ENCODE peak calls at places on chromosomes 5 and 9, in seven cellular contexts. C is Calu3, K is GM12865, O is coronary artery, H is heart left ventricle, I is SK-N-SH, D is AG09309. X is an unnamed sample.

GRCh38 chr5:151383011-151383410 is 35.7 kb upstream of the SLC36A2 start:
- DNase-seq in C (no peak), K (no peak), O (no peak), H (no peak), I (no peak), D (no peak), X (no peak)

GRCh38 chr5:180598797-180599589 is 7.7 kb upstream of the SCGB3A1 start:
- DNase-seq in C (no peak), K (no peak), O (peak), H (no peak), I (peak), D (no peak), X (no peak)

GRCh38 chr5:150034677-150035076 is 34.1 kb downstream of the HMGXB3 start:
- DNase-seq in C (no peak), K (no peak), O (no peak), H (no peak), I (no peak), D (peak), X (no peak)

GRCh38 chr5:36734422-36734821 is 128.0 kb downstream of the SLC1A3 start:
- DNase-seq in C (peak), K (peak), O (no peak), H (no peak), I (peak), D (no peak), X (no peak)

GRCh38 chr9:90921104-90921503 is 119.5 kb downstream of the SYK start:
- DNase-seq in C (peak), K (no peak), O (peak), H (peak), I (peak), D (no peak), X (no peak)

GRCh38 chr5:1186351-1187233 is 14.8 kb upstream of the SLC6A19 start:
- DNase-seq in C (no peak), K (no peak), O (no peak), H (peak), I (no peak), D (no peak), X (no peak)

GRCh38 chr9:21110708-21111576 is 30.7 kb downstream of the IFNW1 start:
- DNase-seq in C (peak), K (peak), O (no peak), H (no peak), I (peak), D (peak), X (peak)

GRCh38 chr5:137995747-137996123 is 37.1 kb downstream of the FAM13B start:
- DNase-seq in C (no peak), K (no peak), O (no peak), H (no peak), I (no peak), D (no peak), X (peak)

GRCh38 chr9:81829201-81829882 is 98.9 kb upstream of the SPATA31D4 start:
- DNase-seq in C (no peak), K (no peak), O (no peak), H (no peak), I (no peak), D (no peak), X (no peak)

GRCh38 chr5:130077007-130077406 is 172.7 kb downstream of the CHSY3 start:
- DNase-seq in C (no peak), K (no peak), O (no peak), H (no peak), I (no peak), D (no peak), X (no peak)

GRCh38 chr5:157308826-157309465 is 43.0 kb downstream of the CYFIP2 start:
- DNase-seq in C (no peak), K (peak), O (no peak), H (no peak), I (no peak), D (peak), X (peak)

GRCh38 chr9:89941875-89942274 is 337.1 kb downstream of the GADD45G start:
- DNase-seq in C (no peak), K (no peak), O (no peak), H (no peak), I (no peak), D (peak), X (peak)

GRCh38 chr5:147559725-147560124 is 49.9 kb upstream of the DPYSL3 start:
- DNase-seq in C (no peak), K (no peak), O (no peak), H (no peak), I (no peak), D (no peak), X (no peak)

GRCh38 chr5:77882670-77883257 is 106.6 kb upstream of the TBCA start:
- DNase-seq in C (no peak), K (peak), O (no peak), H (no peak), I (no peak), D (peak), X (no peak)

GRCh38 chr5:115657883-115658233 is 32.0 kb upstream of the TMED7 start:
- DNase-seq in C (no peak), K (no peak), O (no peak), H (no peak), I (no peak), D (peak), X (peak)

GRCh38 chr9:73566627-73567026 is 415.0 kb downstream of the ANXA1 start:
- DNase-seq in C (no peak), K (no peak), O (no peak), H (no peak), I (no peak), D (no peak), X (no peak)

GRCh38 chr5:2032432-2032831 is 149.7 kb upstream of the IRX4 start:
- DNase-seq in C (no peak), K (no peak), O (no peak), H (no peak), I (no peak), D (no peak), X (no peak)

GRCh38 chr5:1208743-1209551 is 7.6 kb downstream of the SLC6A19 start:
- DNase-seq in C (peak), K (no peak), O (no peak), H (peak), I (peak), D (no peak), X (no peak)

GRCh38 chr9:61667559-61668121 is 477.8 kb downstream of the SPATA31A7 start:
- DNase-seq in C (no peak), K (no peak), O (peak), H (no peak), I (no peak), D (no peak), X (no peak)

GRCh38 chr5:52948418-52949076 is 40.6 kb upstream of the ITGA2 start:
- DNase-seq in C (peak), K (peak), O (no peak), H (peak), I (peak), D (peak), X (peak)

GRCh38 chr5:137310051-137310730 is 188.9 kb downstream of the SPOCK1 start:
- DNase-seq in C (peak), K (no peak), O (no peak), H (no peak), I (no peak), D (peak), X (peak)

GRCh38 chr5:87195616-87196015 is 72.1 kb upstream of the RASA1 start:
- DNase-seq in C (no peak), K (no peak), O (no peak), H (no peak), I (no peak), D (no peak), X (no peak)

GRCh38 chr9:121895836-121896544 is 197.1 kb downstream of the TTLL11 start:
- DNase-seq in C (no peak), K (no peak), O (no peak), H (peak), I (no peak), D (no peak), X (no peak)

GRCh38 chr9:19087601-19088000 is 15.1 kb downstream of the HAUS6 start:
- DNase-seq in C (peak), K (no peak), O (no peak), H (no peak), I (no peak), D (no peak), X (peak)

GRCh38 chr9:90458485-90458884 is 184.1 kb downstream of the DIRAS2 start:
- DNase-seq in C (peak), K (no peak), O (no peak), H (no peak), I (peak), D (no peak), X (no peak)

GRCh38 chr9:99059074-99059894 is 45.6 kb upstream of the TGFBR1 start:
- DNase-seq in C (no peak), K (peak), O (no peak), H (peak), I (no peak), D (no peak), X (no peak)

DNA sequence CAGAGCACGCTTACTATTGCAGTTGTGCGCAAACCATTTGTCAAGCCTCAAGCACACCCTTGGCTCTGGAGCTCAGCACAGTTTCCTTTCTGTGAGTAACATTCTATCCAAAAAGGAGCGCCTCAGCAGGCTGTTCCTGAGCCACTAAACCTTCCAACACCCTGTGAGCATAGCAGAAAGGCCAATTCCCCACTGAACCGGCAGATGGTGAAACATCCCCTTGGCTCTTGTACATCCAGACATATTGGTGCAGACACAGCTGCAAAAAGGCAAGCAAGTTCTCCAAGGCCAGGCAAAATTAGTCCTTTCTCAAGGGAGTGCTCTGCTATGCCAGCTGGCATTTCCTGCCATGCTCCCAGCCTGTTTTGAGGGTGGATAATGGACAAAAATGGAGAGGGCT is 44.1 kb upstream of the CEMIP2 start:
- DNase-seq in C (no peak), K (no peak), O (peak), H (peak), I (no peak), D (peak), X (no peak)
- TF ChIP-seq CTCF in C (no peak), K (no peak), O (no peak), H (no peak), I (no peak), D (peak), X (no peak)

DNA sequence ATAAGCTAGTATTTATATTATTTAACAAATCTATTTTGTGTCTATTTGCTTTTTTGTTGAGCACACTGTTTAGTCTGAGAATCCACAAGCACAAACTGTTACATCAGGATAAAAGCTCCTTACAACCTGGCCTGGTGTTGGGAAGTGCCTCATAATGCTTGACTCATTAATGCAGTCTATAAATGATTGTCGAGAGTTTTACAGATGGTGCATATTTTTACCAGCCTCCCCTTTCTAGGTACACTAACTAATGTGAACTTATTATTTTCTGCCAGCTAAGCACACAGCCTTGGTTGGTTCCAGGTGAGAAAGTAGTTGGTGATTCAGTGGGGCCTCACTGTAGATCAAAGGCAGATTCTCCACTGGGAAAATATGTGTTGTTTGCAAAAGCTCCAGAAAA is 151.0 kb upstream of the ADAMTS16 start:
- DNase-seq in C (no peak), K (no peak), O (no peak), H (no peak), I (no peak), D (no peak), X (no peak)
- TF ChIP-seq CTCF in C (no peak), K (no peak), O (no peak), H (no peak), I (no peak), D (no peak), X (no peak)

GRCh38 chr5:91109634-91110033 is 273.5 kb downstream of the ARRDC3 start:
- DNase-seq in C (no peak), K (no peak), O (no peak), H (no peak), I (no peak), D (peak), X (no peak)
- TF ChIP-seq CTCF in C (no peak), K (no peak), O (no peak), H (no peak), I (peak), D (peak), X (peak)

GRCh38 chr9:87792831-87793288 is 66.9 kb downstream of the CTSL start:
- DNase-seq in C (peak), K (peak), O (peak), H (peak), I (no peak), D (peak), X (peak)
- TF ChIP-seq CTCF in C (peak), K (no peak), O (no peak), H (no peak), I (peak), D (peak), X (peak)

DNA sequence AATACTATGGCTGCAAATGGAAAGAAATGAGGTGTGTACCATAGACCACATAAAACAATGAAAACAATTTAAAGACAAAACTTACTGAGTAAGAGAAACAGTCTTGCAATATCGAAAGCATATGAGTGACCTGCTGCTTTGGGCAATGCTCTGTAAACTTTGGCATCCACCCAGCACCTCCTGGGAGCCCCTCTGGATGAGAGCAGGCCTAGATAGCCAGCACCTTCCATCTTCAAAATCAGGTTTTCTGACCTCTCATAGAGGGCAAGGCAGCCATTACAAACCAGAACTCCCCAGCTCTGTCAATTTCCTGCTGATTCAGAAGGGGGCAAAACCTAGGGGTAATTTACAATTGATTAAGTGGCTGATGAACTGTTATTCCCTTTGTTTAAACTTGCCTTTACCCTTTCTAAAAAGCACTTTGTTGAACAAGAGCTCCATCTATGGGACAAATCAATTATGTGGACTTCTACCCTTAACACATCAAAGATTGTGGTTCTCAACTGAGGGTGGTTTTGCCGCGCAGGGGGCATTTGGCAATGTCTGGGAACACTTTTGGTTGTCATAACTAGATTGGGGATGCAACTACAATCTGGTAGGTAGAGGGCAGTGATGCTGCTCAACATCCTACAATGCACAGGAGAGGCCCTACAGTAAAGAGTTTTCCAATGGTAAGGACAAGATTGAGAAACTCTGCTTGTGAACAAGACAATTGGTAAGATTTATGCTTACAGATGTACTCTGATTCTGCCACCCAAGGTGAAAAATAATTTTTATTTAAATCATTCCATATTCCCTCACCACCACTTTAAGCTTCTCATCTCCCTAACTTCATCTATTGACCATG is 184.2 kb downstream of the MARCHF11 start:
- DNase-seq in C (no peak), K (no peak), O (no peak), H (no peak), I (peak), D (peak), X (no peak)
- TF ChIP-seq CTCF in C (no peak), K (peak), O (no peak), H (peak), I (peak), D (peak), X (peak)

X was measured in retinal pigment epithelial cell.